ENCODE peak calls at places on chromosomes 16 and 17, in five cellular contexts. R, S, N, F and A are unnamed samples.

GRCh38 chr17:79114455-79115301 is 40.1 kb downstream of the ENGASE start:
- DNase-seq in R (no peak), S (no peak), N (peak; percentile 54), F (peak; percentile 78), A (no peak)

GRCh38 chr16:50059669-50060068 is 6.1 kb upstream of the HEATR3 start:
- DNase-seq in R (no peak), S (no peak), N (no peak), F (no peak), A (no peak)

GRCh38 chr17:74417178-74418045 is 14.5 kb upstream of the GPRC5C start:
- DNase-seq in R (no peak), S (peak; percentile 12), N (no peak), F (no peak), A (peak; percentile 1)

GRCh38 chr17:31061678-31062077 is 33.1 kb upstream of the NF1 start:
- DNase-seq in R (no peak), S (no peak), N (no peak), F (no peak), A (no peak)

GRCh38 chr16:59048876-59049275 is 314.8 kb upstream of the GOT2 start:
- DNase-seq in R (no peak), S (no peak), N (no peak), F (no peak), A (no peak)

GRCh38 chr17:4594406-4595349 is 10.3 kb downstream of the SMTNL2 start:
- DNase-seq in R (no peak), S (peak; percentile 79), N (no peak), F (peak; percentile 81), A (no peak)

GRCh38 chr17:78414178-78415162 is 36.0 kb downstream of the PGS1 start:
- DNase-seq in R (no peak), S (no peak), N (no peak), F (no peak), A (no peak)

GRCh38 chr17:27741361-27741861 is 58.9 kb downstream of the NOS2 start:
- DNase-seq in R (peak; percentile 10), S (no peak), N (no peak), F (no peak), A (peak; percentile 8)

GRCh38 chr17:31442860-31443259 is 51.4 kb downstream of the RAB11FIP4 start:
- DNase-seq in R (no peak), S (no peak), N (no peak), F (no peak), A (no peak)

GRCh38 chr16:10080031-10080772 is 102.0 kb downstream of the GRIN2A start:
- DNase-seq in R (no peak), S (no peak), N (peak; percentile 50), F (no peak), A (peak; percentile 95)

GRCh38 chr17:40281663-40282062 is 6.0 kb upstream of the CDC6 start:
- DNase-seq in R (no peak), S (no peak), N (no peak), F (no peak), A (no peak)

GRCh38 chr17:55756689-55757088 is 5.8 kb downstream of the PCTP start:
- DNase-seq in R (no peak), S (no peak), N (no peak), F (no peak), A (no peak)
- TF ChIP-seq CTCF in R (no peak), S (no peak), N (no peak), F (no peak), A (no peak)

GRCh38 chr16:31265329-31266245 is 5.8 kb downstream of the ITGAM start:
- DNase-seq in R (peak; percentile 60), S (no peak), N (no peak), F (peak; percentile 64), A (no peak)
- TF ChIP-seq CTCF in R (no peak), S (no peak), N (no peak), F (no peak), A (no peak)

DNA sequence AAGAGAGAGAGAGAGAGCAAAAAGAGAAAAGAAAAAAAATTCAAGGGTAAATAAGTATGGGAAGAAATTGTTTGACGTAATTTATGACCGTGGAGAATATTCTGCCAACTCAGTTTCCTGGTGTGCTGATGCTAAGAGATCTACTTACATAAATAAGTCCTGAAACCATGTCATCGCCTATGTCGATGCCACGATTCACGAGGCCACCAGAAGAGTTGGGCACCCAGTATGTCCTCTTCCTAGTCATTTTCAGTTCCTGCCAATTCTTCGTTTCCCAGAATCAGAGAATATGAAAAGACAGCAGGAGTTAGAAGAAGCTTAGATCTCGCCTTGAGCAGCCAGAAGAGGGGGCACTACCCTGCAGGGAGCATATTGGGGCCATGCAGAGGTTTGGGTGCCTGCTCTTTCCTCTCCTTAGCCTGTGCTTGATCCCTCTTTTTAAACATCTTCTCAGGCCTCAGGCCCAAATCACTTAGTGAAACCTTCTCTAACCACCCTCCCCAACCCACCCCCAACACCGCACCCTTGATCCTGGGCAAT is 12.4 kb upstream of the LONP2 start:
- DNase-seq in R (peak; percentile 49), S (peak; percentile 28), N (peak; percentile 21), F (no peak), A (peak; percentile 16)
- TF ChIP-seq CTCF in R (peak; percentile 63), S (peak; percentile 46), N (peak; percentile 51), F (peak; percentile 34), A (peak; percentile 72)

GRCh38 chr17:49992933-49993422 is 2.0 kb downstream of the DLX3 start:
- DNase-seq in R (no peak), S (no peak), N (no peak), F (peak; percentile 47), A (no peak)
- TF ChIP-seq CTCF in R (no peak), S (no peak), N (no peak), F (no peak), A (no peak)

GRCh38 chr17:37702605-37703004 is 42.3 kb downstream of the HNF1B start:
- DNase-seq in R (peak; percentile 91), S (no peak), N (no peak), F (no peak), A (peak; percentile 56)
- TF ChIP-seq CTCF in R (peak; percentile 11), S (no peak), N (no peak), F (no peak), A (no peak)

DNA sequence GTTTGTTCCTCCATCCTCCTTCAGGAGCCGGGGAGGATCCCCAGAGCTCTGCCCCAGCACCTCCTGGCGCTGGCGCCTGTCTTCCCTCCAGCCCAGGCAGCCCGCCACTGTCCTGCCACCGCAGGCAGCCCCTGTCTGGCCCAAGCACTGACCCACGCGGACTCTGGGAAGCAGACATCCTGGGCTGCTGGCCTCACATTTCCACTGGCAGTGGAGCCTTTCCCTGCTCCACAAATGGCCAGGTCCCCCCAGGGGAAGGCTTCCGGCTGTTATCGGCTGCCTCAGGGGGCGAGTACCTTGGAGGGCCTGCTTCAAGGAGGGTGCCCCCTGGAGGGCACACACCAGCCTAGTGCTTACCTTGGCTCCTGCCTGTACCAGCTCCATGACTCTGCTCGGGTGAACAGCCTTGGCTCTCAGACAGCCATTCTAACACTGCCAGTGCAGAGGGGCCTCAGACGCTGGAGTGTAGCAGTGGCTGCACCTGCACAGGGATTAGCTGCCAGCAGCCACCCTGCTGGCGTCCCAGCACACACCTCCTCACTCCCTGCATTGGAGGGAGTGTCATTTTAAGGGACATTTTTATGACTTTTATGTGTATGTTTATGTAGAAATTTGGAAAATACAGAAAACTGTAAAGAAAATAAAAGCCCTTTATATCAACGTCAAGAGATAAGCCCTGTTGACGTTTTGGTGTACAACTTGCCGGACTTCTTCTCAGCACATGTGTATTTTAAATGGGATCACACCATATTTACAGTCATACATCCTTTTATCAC is 21.0 kb downstream of the ACE start:
- DNase-seq in R (peak; percentile 13), S (peak; percentile 35), N (no peak), F (no peak), A (no peak)
- TF ChIP-seq CTCF in R (peak; percentile 26), S (peak; percentile 20), N (peak; percentile 17), F (peak; percentile 22), A (peak; percentile 56)

GRCh38 chr16:2473999-2474876 is 689 bp upstream of the TBC1D24 start:
- DNase-seq in R (peak; percentile 27), S (peak; percentile 61), N (peak; percentile 56), F (peak; percentile 81), A (no peak)
- TF ChIP-seq CTCF in R (peak; percentile 56), S (no peak), N (peak; percentile 56), F (peak; percentile 44), A (peak; percentile 64)

DNA sequence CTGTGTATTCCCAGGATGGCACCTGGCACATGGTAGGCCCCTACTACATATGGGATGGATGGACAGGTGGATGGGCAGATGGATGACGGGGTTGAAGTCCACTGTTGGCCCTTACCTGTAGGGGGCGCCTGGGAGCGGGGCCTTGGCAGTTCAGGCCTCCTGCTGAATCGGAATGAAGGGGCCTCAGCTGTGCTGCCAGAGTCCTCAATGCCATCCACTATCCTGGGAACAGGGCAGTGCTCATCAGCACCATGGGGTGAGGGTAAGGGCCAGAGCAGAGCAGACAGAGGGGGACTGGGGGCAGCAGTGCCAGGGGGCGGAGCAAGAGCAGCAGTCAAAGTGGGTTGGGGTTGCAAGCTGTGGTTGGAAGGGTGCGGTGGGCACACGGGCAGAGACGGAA is 8.3 kb upstream of the RAB5C start:
- DNase-seq in R (no peak), S (peak; percentile 36), N (no peak), F (no peak), A (no peak)
- TF ChIP-seq CTCF in R (peak; percentile 21), S (peak; percentile 31), N (peak; percentile 46), F (peak; percentile 41), A (peak; percentile 71)

GRCh38 chr16:5025171-5025632 is 8.5 kb downstream of the NAGPA start:
- DNase-seq in R (no peak), S (peak; percentile 59), N (peak; percentile 50), F (no peak), A (no peak)
- TF ChIP-seq CTCF in R (peak; percentile 22), S (peak; percentile 40), N (peak; percentile 52), F (peak; percentile 13), A (peak; percentile 48)